ENCODE peak calls at places on chromosomes 7 and 10, in five cellular contexts. B is heart right ventricle, O is tibial nerve, N is fibroblast of pulmonary artery, U is tibial artery. Z is an unnamed sample.

GRCh38 chr10:121307411-121307980 is 290.7 kb downstream of the FGFR2 start:
- DNase-seq in B (no peak), N (no peak), U (no peak), O (no peak), Z (no peak)

GRCh38 chr7:107064255-107064654 is 19.8 kb downstream of the PRKAR2B start:
- DNase-seq in N (no peak), U (no peak), O (no peak), B (no peak), Z (no peak)

GRCh38 chr10:128556575-128556974 is 430.4 kb upstream of the MKI67 start:
- DNase-seq in N (no peak), U (no peak), B (no peak), O (no peak), Z (no peak)

GRCh38 chr10:86953747-86954680 is 3.4 kb downstream of the MMRN2 start:
- DNase-seq in U (peak; percentile 75), B (peak; percentile 73), O (peak; percentile 51), N (peak; percentile 73), Z (peak; percentile 87)

GRCh38 chr10:17671307-17671706 is 27.4 kb downstream of the STAM start:
- DNase-seq in O (no peak), N (peak; percentile 25), U (no peak), B (no peak), Z (peak; percentile 49)

GRCh38 chr10:11397566-11397965 is 213.9 kb downstream of the USP6NL start:
- DNase-seq in O (no peak), N (no peak), U (no peak), B (no peak), Z (no peak)

GRCh38 chr7:158108646-158109293 is 478.9 kb downstream of the PTPRN2 start:
- DNase-seq in N (no peak), B (no peak), O (no peak), U (no peak), Z (no peak)

GRCh38 chr7:73703985-73704639 is 15.4 kb downstream of the STX1A start:
- DNase-seq in U (no peak), B (peak; percentile 46), O (peak; percentile 24), N (peak; percentile 31), Z (peak; percentile 58)

GRCh38 chr7:36185092-36185491 is 32.0 kb downstream of the EEPD1 start:
- DNase-seq in B (no peak), U (no peak), N (no peak), O (no peak), Z (no peak)

GRCh38 chr7:37198906-37199485 is 249.7 kb downstream of the ELMO1 start:
- DNase-seq in N (peak; percentile 81), U (peak; percentile 76), O (peak; percentile 72), B (peak; percentile 78), Z (peak; percentile 74)

GRCh38 chr7:106679153-106679931 is 18.4 kb upstream of the CCDC71L start:
- DNase-seq in U (no peak), N (peak; percentile 61), O (no peak), B (no peak), Z (peak; percentile 84)

GRCh38 chr7:151139071-151139521 is 28.4 kb downstream of the GBX1 start:
- DNase-seq in O (no peak), U (no peak), N (no peak), B (no peak), Z (no peak)

GRCh38 chr7:107939472-107940145 is 48.6 kb downstream of the DLD start:
- DNase-seq in N (peak; percentile 85), B (peak; percentile 55), O (no peak), U (peak; percentile 72), Z (peak; percentile 57)

GRCh38 chr7:131012477-131013031 is 278.5 kb upstream of the KLF14 start:
- DNase-seq in U (no peak), B (no peak), O (no peak), N (no peak), Z (no peak)

GRCh38 chr7:73703225-73703624 is 16.2 kb downstream of the STX1A start:
- DNase-seq in B (no peak), N (no peak), U (no peak), O (no peak), Z (no peak)

GRCh38 chr7:130145424-130146106 is 59.6 kb downstream of the TMEM209 start:
- DNase-seq in N (no peak), B (no peak), O (no peak), U (no peak), Z (no peak)

GRCh38 chr7:44062180-44062902 is 3.0 kb downstream of the PGAM2 start:
- DNase-seq in U (peak; percentile 20), O (peak; percentile 13), N (no peak), B (no peak), Z (no peak)

GRCh38 chr10:92720306-92721165 is 30.8 kb downstream of the HHEX start:
- DNase-seq in N (peak; percentile 18), B (no peak), U (no peak), O (no peak), Z (no peak)

GRCh38 chr10:20614911-20615310 is 282.2 kb downstream of the NEBL start:
- DNase-seq in U (no peak), O (no peak), N (no peak), B (no peak), Z (no peak)

GRCh38 chr7:108568801-108569380 is 615 bp downstream of the THAP5 start:
- DNase-seq in U (no peak), B (no peak), O (no peak), N (no peak), Z (no peak)

GRCh38 chr7:136324073-136324704 is 347.0 kb upstream of the MTPN start:
- DNase-seq in O (no peak), U (no peak), N (no peak), B (no peak), Z (no peak)
- TF ChIP-seq CTCF in O (no peak), U (no peak), N (no peak), B (no peak), Z (no peak)

GRCh38 chr10:43256531-43257209 is 10.2 kb downstream of the RASGEF1A start:
- DNase-seq in B (no peak), U (no peak), N (no peak), O (no peak), Z (no peak)

GRCh38 chr10:43254199-43254730 is 12.6 kb downstream of the RASGEF1A start:
- DNase-seq in U (no peak), N (no peak), B (no peak), O (no peak), Z (no peak)

GRCh38 chr10:43257210-43258031 is 9.4 kb downstream of the RASGEF1A start:
- DNase-seq in B (no peak), O (no peak), N (no peak), U (no peak), Z (no peak)

GRCh38 chr10:43254881-43255643 is 11.8 kb downstream of the RASGEF1A start:
- DNase-seq in N (no peak), B (no peak), U (no peak), O (no peak), Z (no peak)

GRCh38 chr10:43255644-43256431 is 11.0 kb downstream of the RASGEF1A start:
- DNase-seq in U (no peak), O (no peak), N (peak; percentile 14), B (no peak), Z (no peak)
- TF ChIP-seq CTCF in U (no peak), O (no peak), N (peak; percentile 46), B (peak; percentile 25), Z (peak; percentile 48)

GRCh38 chr10:90652519-90652918 is 205.3 kb downstream of the HTR7 start:
- DNase-seq in B (no peak), O (no peak), U (no peak), N (peak; percentile 62), Z (peak; percentile 38)
- TF ChIP-seq CTCF in B (peak; percentile 14), O (no peak), U (peak; percentile 16), N (peak; percentile 72), Z (peak; percentile 61)

GRCh38 chr10:68982389-68982788 is 6.2 kb upstream of the KIFBP start:
- DNase-seq in U (no peak), O (no peak), N (no peak), B (no peak), Z (no peak)

GRCh38 chr10:68981074-68981473 is 7.5 kb upstream of the KIFBP start:
- DNase-seq in N (peak; percentile 25), B (no peak), U (no peak), O (no peak), Z (no peak)
- TF ChIP-seq CTCF in N (peak; percentile 38), B (no peak), U (peak; percentile 15), O (no peak), Z (peak; percentile 42)

DNA sequence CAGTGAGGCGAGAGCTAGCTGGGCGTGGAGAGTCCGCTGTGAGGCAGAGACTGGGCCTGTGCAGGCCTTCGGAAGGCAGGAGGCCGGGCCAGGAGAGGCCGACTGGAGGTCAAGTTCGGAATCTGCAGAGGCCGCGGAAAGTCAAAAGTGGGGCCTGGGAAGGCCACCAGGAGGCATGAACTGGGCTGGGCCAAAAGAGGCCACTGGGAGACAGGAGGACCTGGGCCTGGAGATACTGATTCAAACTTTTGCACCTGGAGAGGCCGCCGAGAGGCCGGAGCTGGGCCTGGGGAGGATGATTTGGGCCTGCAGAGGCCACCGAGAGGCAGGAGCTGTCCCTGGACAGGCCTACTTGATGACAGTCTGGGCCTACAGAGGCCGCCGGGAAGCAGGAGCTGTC is 321.8 kb downstream of the ZNF479 start:
- DNase-seq in O (no peak), U (no peak), B (no peak), N (no peak), Z (no peak)
- TF ChIP-seq CTCF in O (no peak), U (no peak), B (no peak), N (no peak), Z (no peak)

GRCh38 chr7:144830811-144831210 is 5.0 kb downstream of the TPK1 start:
- DNase-seq in N (peak; percentile 27), U (no peak), O (no peak), B (no peak), Z (peak; percentile 5)

GRCh38 chr7:144835166-144835611 is 664 bp downstream of the TPK1 start:
- DNase-seq in N (peak; percentile 59), U (peak; percentile 37), O (no peak), B (peak; percentile 19), Z (peak; percentile 58)

GRCh38 chr7:144834516-144835165 is 1.2 kb downstream of the TPK1 start:
- DNase-seq in U (peak; percentile 44), O (no peak), B (no peak), N (peak; percentile 43), Z (peak; percentile 46)

GRCh38 chr7:144836545-144836842 is 641 bp upstream of the TPK1 start:
- DNase-seq in O (no peak), N (no peak), U (no peak), B (no peak), Z (no peak)

DNA sequence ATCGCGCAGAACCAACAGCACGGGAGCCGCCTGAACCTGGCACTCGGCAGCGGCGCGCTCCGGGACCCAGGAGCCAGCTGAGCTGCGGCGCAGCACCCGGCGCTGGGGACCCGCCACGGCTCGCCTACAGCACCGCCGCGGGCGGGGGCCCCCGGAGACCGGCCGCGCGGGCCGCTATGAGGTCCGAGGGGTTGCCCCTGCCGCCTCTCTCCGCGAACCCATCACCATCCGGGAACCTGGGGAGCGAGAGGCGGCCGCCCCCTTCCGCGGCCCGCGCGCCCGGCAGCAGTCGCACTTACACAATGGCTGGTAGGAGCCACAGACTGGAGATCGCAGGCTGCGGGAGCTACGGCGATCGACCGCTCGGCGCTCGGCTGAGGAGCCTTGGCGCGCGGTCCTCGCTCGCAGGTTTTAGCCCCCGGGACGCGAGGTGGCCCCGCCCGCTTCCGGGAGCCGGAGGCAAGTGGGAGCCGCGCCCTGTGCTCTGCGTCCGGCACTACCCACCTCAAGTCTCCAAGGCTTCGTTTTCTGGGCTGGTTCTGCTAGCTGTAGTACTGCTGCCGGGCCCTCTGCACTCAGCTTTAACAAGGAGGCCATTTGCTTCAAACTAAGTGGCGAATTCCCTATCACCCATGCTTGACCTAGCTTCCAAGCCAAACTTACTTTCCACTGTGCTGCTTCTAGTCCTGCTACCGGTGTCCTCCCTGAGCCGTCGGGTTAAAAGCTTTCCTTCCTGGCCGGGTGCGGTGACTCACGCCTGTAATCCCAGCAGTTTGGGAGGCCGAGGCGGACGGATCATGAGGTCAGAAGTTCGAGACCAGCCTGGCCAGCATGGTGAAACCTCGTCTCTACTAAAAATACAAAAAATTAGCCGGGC is at the start of gene TPK1:
- DNase-seq in N (peak; percentile 96), B (peak; percentile 93), U (peak; percentile 86), O (peak; percentile 74), Z (peak; percentile 85)
- TF ChIP-seq CTCF in N (no peak), B (no peak), U (no peak), O (no peak), Z (no peak)

GRCh38 chr10:58384999-58385783 is at the start of gene TFAM:
- DNase-seq in B (peak; percentile 97), U (peak; percentile 95), O (peak; percentile 92), N (peak; percentile 95), Z (peak; percentile 92)
- TF ChIP-seq CTCF in B (peak; percentile 57), U (peak; percentile 34), O (peak; percentile 67), N (peak; percentile 52), Z (peak; percentile 41)